ENCODE peak calls at places on chromosomes 13 and 19, in four cellular contexts. One of them, this sample, is unnamed.

GRCh38 chr13:79679334-79679733 is 198.4 kb downstream of the NDFIP2 start:
- DNase-seq in K562: peak
- DNase-seq in breast epithelium: peak
- DNase-seq in fibroblast of villous mesenchyme: peak
- DNase-seq in this sample: peak

GRCh38 chr19:43755256-43755801 is 567 bp upstream of the SMG9 start:
- DNase-seq in K562: peak
- DNase-seq in breast epithelium: peak
- DNase-seq in fibroblast of villous mesenchyme: peak
- DNase-seq in this sample: peak

GRCh38 chr13:37383856-37384255 is 214.7 kb downstream of the POSTN start:
- DNase-seq in K562: no peak
- DNase-seq in breast epithelium: no peak
- DNase-seq in fibroblast of villous mesenchyme: no peak
- DNase-seq in this sample: no peak

GRCh38 chr13:65913173-65913572 is 1317.0 kb downstream of the PCDH9 start:
- DNase-seq in K562: no peak
- DNase-seq in breast epithelium: no peak
- DNase-seq in fibroblast of villous mesenchyme: peak
- DNase-seq in this sample: no peak

GRCh38 chr13:111973186-111974064 is 93.5 kb upstream of the SOX1 start:
- DNase-seq in K562: no peak
- DNase-seq in breast epithelium: no peak
- DNase-seq in fibroblast of villous mesenchyme: no peak
- DNase-seq in this sample: no peak

GRCh38 chr19:12137541-12137940 is 2.6 kb downstream of the ZNF20 start:
- DNase-seq in K562: peak
- DNase-seq in breast epithelium: no peak
- DNase-seq in fibroblast of villous mesenchyme: no peak
- DNase-seq in this sample: no peak

GRCh38 chr19:40474737-40475136 is 7.9 kb downstream of the SPTBN4 start:
- DNase-seq in K562: no peak
- DNase-seq in breast epithelium: no peak
- DNase-seq in fibroblast of villous mesenchyme: no peak
- DNase-seq in this sample: no peak

GRCh38 chr19:41997851-41998229 is 3.8 kb upstream of the ATP1A3 start:
- DNase-seq in K562: no peak
- DNase-seq in breast epithelium: no peak
- DNase-seq in fibroblast of villous mesenchyme: no peak
- DNase-seq in this sample: no peak

GRCh38 chr13:41520699-41521630 is 63.6 kb downstream of the RGCC start:
- DNase-seq in K562: no peak
- DNase-seq in breast epithelium: no peak
- DNase-seq in fibroblast of villous mesenchyme: no peak
- DNase-seq in this sample: no peak

GRCh38 chr13:29105779-29106178 is 285.6 kb downstream of the MTUS2 start:
- DNase-seq in K562: peak
- DNase-seq in breast epithelium: no peak
- DNase-seq in fibroblast of villous mesenchyme: no peak
- DNase-seq in this sample: no peak

GRCh38 chr19:10565028-10565566 is 713 bp downstream of the KRI1 start:
- DNase-seq in K562: peak
- DNase-seq in breast epithelium: no peak
- DNase-seq in fibroblast of villous mesenchyme: peak
- DNase-seq in this sample: no peak

GRCh38 chr13:80824231-80824630 is 483.3 kb upstream of the SPRY2 start:
- DNase-seq in K562: no peak
- DNase-seq in breast epithelium: no peak
- DNase-seq in fibroblast of villous mesenchyme: peak
- DNase-seq in this sample: no peak

GRCh38 chr13:42575938-42576337 is 2.0 kb downstream of the TNFSF11 start:
- DNase-seq in K562: no peak
- DNase-seq in breast epithelium: no peak
- DNase-seq in fibroblast of villous mesenchyme: no peak
- DNase-seq in this sample: no peak

GRCh38 chr13:42574435-42575311 is 721 bp downstream of the TNFSF11 start:
- DNase-seq in K562: no peak
- DNase-seq in breast epithelium: no peak
- DNase-seq in fibroblast of villous mesenchyme: no peak
- DNase-seq in this sample: no peak

GRCh38 chr13:42577538-42577937 is 3.6 kb downstream of the TNFSF11 start:
- DNase-seq in K562: no peak
- DNase-seq in breast epithelium: no peak
- DNase-seq in fibroblast of villous mesenchyme: no peak
- DNase-seq in this sample: no peak

GRCh38 chr13:42571895-42572294 is 2.1 kb upstream of the TNFSF11 start:
- DNase-seq in K562: no peak
- DNase-seq in breast epithelium: no peak
- DNase-seq in fibroblast of villous mesenchyme: no peak
- DNase-seq in this sample: no peak

GRCh38 chr13:42574011-42574410 is at the start of gene TNFSF11:
- DNase-seq in K562: no peak
- DNase-seq in breast epithelium: no peak
- DNase-seq in fibroblast of villous mesenchyme: no peak
- DNase-seq in this sample: no peak
- H3K4me3 ChIP-seq in K562: no peak
- H3K4me3 ChIP-seq in breast epithelium: peak
- H3K4me3 ChIP-seq in fibroblast of villous mesenchyme: peak
- H3K4me3 ChIP-seq in this sample: peak

GRCh38 chr19:38304866-38305429 is 897 bp downstream of the C19orf33 start:
- DNase-seq in K562: peak
- DNase-seq in breast epithelium: peak
- DNase-seq in fibroblast of villous mesenchyme: peak
- DNase-seq in this sample: no peak

GRCh38 chr19:38304352-38304865 is 358 bp downstream of the C19orf33 start:
- DNase-seq in K562: no peak
- DNase-seq in breast epithelium: no peak
- DNase-seq in fibroblast of villous mesenchyme: no peak
- DNase-seq in this sample: no peak

GRCh38 chr19:38306236-38306635 is 2.2 kb downstream of the C19orf33 start:
- DNase-seq in K562: no peak
- DNase-seq in breast epithelium: no peak
- DNase-seq in fibroblast of villous mesenchyme: no peak
- DNase-seq in this sample: no peak

GRCh38 chr19:38307076-38307475 is 3.0 kb downstream of the C19orf33 start:
- DNase-seq in K562: no peak
- DNase-seq in breast epithelium: no peak
- DNase-seq in fibroblast of villous mesenchyme: no peak
- DNase-seq in this sample: no peak

GRCh38 chr19:38303517-38304351 is at the start of gene C19orf33:
- DNase-seq in K562: no peak
- DNase-seq in breast epithelium: peak
- DNase-seq in fibroblast of villous mesenchyme: peak
- DNase-seq in this sample: no peak
- H3K4me3 ChIP-seq in K562: no peak
- H3K4me3 ChIP-seq in breast epithelium: peak
- H3K4me3 ChIP-seq in fibroblast of villous mesenchyme: no peak
- H3K4me3 ChIP-seq in this sample: no peak

DNA sequence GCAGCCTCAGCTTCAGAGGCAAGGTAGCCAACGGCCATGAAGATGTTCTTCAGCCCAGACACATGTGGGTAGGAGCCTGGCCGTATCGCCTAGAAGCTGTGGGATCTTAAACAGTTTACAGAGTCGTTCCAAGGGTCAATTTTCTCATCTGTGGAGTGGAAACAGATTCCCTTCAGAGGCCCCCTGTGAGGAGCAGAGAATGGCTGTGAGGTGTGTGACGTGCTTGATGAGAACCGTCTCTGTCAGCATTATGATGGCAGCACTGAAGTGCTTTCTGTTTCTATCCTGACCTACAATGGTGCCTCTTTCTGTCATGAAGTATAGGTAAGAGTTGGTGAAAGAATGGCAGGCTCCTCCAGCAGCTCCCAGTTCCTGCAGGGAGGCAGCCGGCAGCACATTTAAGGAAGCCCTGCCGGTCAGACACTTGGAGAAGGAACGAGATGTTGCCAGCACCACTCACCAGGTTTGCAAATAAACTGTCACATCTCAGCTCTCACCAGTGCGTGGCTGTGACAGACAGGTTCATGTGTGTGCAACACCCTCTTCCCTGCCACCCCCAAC is 277.3 kb downstream of the FOXO1 start:
- DNase-seq in K562: no peak
- DNase-seq in breast epithelium: no peak
- DNase-seq in fibroblast of villous mesenchyme: no peak
- DNase-seq in this sample: no peak
- H3K4me3 ChIP-seq in K562: no peak
- H3K4me3 ChIP-seq in breast epithelium: no peak
- H3K4me3 ChIP-seq in fibroblast of villous mesenchyme: no peak
- H3K4me3 ChIP-seq in this sample: no peak

GRCh38 chr13:48216204-48216711 is 16.7 kb upstream of the ITM2B start:
- DNase-seq in K562: no peak
- DNase-seq in breast epithelium: no peak
- DNase-seq in fibroblast of villous mesenchyme: no peak
- DNase-seq in this sample: no peak

GRCh38 chr13:48222358-48223015 is 10.5 kb upstream of the ITM2B start:
- DNase-seq in K562: no peak
- DNase-seq in breast epithelium: no peak
- DNase-seq in fibroblast of villous mesenchyme: peak
- DNase-seq in this sample: no peak

GRCh38 chr13:48220592-48221300 is 12.3 kb upstream of the ITM2B start:
- DNase-seq in K562: no peak
- DNase-seq in breast epithelium: no peak
- DNase-seq in fibroblast of villous mesenchyme: no peak
- DNase-seq in this sample: no peak

GRCh38 chr13:48223016-48223385 is 10.0 kb upstream of the ITM2B start:
- DNase-seq in K562: no peak
- DNase-seq in breast epithelium: no peak
- DNase-seq in fibroblast of villous mesenchyme: peak
- DNase-seq in this sample: no peak

DNA sequence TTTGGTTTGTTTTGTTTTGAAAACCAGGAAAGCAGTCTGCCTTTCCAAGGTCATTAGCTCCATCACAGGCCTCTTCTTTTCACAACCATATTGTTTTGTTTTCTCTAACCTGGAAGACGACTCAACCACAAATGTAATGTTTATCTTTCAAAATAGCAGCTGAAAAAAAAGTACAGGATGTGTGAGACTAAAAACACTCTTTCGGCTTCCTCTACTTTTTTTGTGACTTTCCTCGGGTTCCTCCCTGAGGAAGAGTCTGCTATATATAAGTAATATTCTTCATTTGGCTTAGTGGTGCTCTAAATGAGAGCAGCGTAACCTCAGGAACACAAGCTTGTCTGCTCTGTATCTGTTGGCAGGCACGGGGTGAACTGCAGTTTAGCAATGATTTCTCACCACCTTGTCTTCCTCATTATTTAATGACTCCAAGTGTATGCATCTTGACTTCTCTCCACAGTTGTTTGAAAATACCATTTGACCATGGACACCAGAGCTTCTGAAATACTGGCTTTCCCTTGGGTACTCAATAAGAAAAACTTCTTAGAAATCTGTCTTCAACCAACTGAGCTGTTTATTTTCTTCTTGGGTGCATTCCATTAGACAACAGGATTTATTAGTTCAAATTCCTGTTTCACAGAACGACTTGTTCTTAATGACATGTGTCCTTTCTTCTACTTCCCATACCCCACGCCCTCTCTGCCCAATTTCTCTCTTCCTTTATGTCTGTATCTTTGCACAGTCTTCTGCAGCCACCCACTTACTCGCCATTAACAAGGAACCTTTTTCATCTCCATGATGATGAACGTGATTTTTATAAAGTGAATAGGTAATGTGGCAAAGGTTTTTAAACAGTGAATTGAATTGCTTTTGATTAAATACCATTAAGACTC is 11.5 kb upstream of the ITM2B start:
- DNase-seq in K562: no peak
- DNase-seq in breast epithelium: no peak
- DNase-seq in fibroblast of villous mesenchyme: peak
- DNase-seq in this sample: peak
- H3K4me3 ChIP-seq in K562: no peak
- H3K4me3 ChIP-seq in breast epithelium: peak
- H3K4me3 ChIP-seq in fibroblast of villous mesenchyme: no peak
- H3K4me3 ChIP-seq in this sample: peak

DNA sequence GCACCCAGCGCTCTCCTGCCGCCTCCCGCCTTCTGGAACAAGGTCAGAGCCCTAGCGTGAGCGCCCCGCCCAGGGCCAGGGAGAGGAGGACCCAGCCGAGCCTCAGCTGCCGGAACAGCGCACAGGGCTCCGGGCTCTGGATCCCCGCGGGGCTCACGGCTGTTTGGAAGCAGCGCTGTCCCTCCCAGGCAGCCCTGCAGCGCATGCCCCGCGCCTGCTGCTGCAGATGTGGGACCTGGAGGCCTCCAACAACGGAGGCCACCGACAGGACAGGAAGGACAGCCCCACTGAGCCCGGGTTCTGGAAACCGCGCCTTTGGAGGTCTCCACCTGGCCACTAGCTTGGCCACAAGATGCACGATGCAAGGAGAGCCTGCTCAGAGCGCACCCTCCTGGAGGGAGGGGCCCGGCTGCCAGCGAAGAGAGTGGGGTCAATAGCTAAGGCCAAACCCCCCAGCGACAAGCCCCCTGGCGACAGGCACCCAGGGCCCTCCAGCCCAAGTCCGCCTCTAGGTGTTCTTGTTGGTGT is 12.6 kb downstream of the ZSCAN18 start:
- DNase-seq in K562: no peak
- DNase-seq in breast epithelium: no peak
- DNase-seq in fibroblast of villous mesenchyme: no peak
- DNase-seq in this sample: no peak
- H3K4me3 ChIP-seq in K562: no peak
- H3K4me3 ChIP-seq in breast epithelium: peak
- H3K4me3 ChIP-seq in fibroblast of villous mesenchyme: no peak
- H3K4me3 ChIP-seq in this sample: no peak

GRCh38 chr19:36236304-36236945 is 21.5 kb downstream of the ZNF146 start:
- DNase-seq in K562: no peak
- DNase-seq in breast epithelium: no peak
- DNase-seq in fibroblast of villous mesenchyme: no peak
- DNase-seq in this sample: no peak
- H3K4me3 ChIP-seq in K562: no peak
- H3K4me3 ChIP-seq in breast epithelium: peak
- H3K4me3 ChIP-seq in fibroblast of villous mesenchyme: no peak
- H3K4me3 ChIP-seq in this sample: no peak

DNA sequence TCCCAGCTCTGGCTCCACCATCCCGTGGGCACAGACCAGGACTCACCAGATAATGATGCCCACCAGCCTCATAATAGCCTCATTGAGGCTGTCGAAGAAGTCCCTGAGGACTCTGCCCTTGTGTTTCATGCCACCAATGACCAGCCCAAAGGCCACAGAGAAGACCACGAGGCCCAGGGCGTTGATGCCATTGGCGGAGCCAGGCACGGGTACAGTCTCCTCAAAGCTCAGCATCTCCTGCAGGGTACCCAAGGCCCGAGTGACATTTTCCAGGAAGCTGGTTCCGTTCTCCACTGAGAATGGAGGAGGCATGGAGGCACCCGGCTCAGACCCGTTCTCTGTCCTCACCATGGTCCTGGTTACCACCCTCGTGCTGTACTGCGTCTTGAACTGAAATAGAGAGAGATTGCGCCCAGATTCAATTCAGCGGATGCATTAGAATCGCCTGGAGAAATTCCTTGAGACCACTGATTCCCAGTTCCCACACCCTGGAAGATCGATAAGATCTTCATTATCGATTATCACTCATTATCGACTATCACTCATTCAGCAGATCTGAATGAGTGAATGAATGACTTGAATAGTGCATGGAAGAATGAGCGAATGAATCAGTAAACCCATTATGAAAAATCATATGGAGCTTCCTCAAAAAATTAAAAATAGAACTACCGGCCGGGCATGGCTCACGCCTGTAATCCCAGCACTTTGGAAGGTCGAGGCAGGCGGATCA is 17.5 kb downstream of the SLC1A6 start:
- DNase-seq in K562: no peak
- DNase-seq in breast epithelium: no peak
- DNase-seq in fibroblast of villous mesenchyme: no peak
- DNase-seq in this sample: no peak
- H3K4me3 ChIP-seq in K562: no peak
- H3K4me3 ChIP-seq in breast epithelium: no peak
- H3K4me3 ChIP-seq in fibroblast of villous mesenchyme: no peak
- H3K4me3 ChIP-seq in this sample: no peak